ENCODE peak calls at places on chromosome 17, in eight cellular contexts. G is right cardiac atrium, T is gastrocnemius medialis, S is neural progenitor cell, R is PC-3, B is coronary artery, I is A549, C is stomach. Y is an unnamed sample.

GRCh38 chr17:13153036-13153435 is 135.2 kb upstream of the ELAC2 start:
- DNase-seq in I (no peak), G (no peak), R (no peak), T (no peak), B (no peak), S (no peak), C (no peak), Y (no peak)

GRCh38 chr17:60599220-60599619 is 773 bp upstream of the PPM1D start:
- DNase-seq in I (no peak), B (no peak), T (no peak), R (no peak), G (no peak), S (no peak), C (no peak), Y (no peak)

GRCh38 chr17:22506231-22506630 is 813.9 kb downstream of the KCNJ18 start:
- DNase-seq in I (no peak), T (no peak), S (no peak), G (no peak), B (no peak), R (no peak), C (no peak), Y (no peak)

GRCh38 chr17:29840884-29841283 is 89.1 kb downstream of the SSH2 start:
- DNase-seq in S (no peak), B (no peak), T (no peak), I (no peak), G (no peak), C (no peak), R (peak; percentile 20), Y (no peak)

GRCh38 chr17:62778990-62779681 is 29.0 kb downstream of the MARCHF10 start:
- DNase-seq in R (peak; percentile 98), B (no peak), S (no peak), T (no peak), C (peak; percentile 72), I (peak; percentile 92), G (no peak), Y (peak; percentile 86)

GRCh38 chr17:43753488-43754129 is 5.0 kb downstream of the SOST start:
- DNase-seq in S (no peak), T (no peak), B (no peak), I (no peak), R (peak; percentile 88), G (no peak), C (no peak), Y (no peak)

GRCh38 chr17:57104461-57105175 is 19.6 kb downstream of the AKAP1 start:
- DNase-seq in G (no peak), T (no peak), B (no peak), S (no peak), I (no peak), C (no peak), R (peak; percentile 75), Y (no peak)

GRCh38 chr17:13269196-13269595 is 251.4 kb upstream of the ELAC2 start:
- DNase-seq in G (no peak), C (no peak), I (no peak), R (no peak), B (no peak), S (no peak), T (no peak), Y (no peak)

GRCh38 chr17:65759532-65759931 is 198.1 kb upstream of the AXIN2 start:
- DNase-seq in G (no peak), S (no peak), B (no peak), C (no peak), T (no peak), R (no peak), I (no peak), Y (no peak)

GRCh38 chr17:29112780-29113295 is 67.4 kb downstream of the MYO18A start:
- DNase-seq in T (no peak), S (no peak), C (peak; percentile 28), B (no peak), G (peak; percentile 75), R (no peak), I (no peak), Y (no peak)

GRCh38 chr17:42026821-42027539 is 7.1 kb downstream of the NKIRAS2 start:
- DNase-seq in B (no peak), I (no peak), T (no peak), R (no peak), S (peak; percentile 53), G (no peak), C (no peak), Y (no peak)

GRCh38 chr17:61209099-61209439 is 190.6 kb upstream of the TBX2 start:
- DNase-seq in R (no peak), B (no peak), I (no peak), S (no peak), G (no peak), C (no peak), T (no peak), Y (no peak)

DNA sequence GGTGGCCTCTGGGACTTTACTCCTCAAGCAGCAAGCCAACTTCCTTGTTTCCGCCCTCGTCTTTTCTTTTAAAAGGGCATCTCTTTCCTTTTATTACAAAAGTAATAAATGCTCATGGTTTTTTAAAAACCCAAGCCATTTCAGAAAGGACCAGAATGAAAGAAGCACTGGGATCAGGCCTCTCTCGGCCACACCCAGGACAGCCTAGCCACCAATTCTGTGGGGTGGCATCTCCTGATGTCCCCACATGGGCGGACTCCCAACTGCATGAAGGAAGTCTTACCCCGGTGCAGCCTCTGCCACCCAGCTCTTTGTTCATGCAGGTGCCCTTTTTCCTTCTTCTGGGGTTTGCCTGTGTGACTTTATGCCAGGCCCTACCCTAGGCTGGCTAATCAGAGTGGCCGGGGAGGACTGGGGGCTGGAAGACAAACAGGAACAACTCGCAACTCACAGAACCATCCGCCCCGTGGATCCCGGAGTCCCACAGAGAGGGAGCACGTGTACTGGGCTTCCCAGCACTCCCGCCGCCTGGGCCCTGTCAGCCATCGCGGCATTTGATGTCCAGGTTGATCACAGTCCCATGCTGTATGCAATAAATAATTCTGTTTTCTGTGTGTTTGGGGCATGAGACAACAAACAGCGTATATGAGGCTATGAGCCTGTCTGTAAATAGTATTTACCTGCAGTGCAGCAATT is 2.6 kb upstream of the RASD1 start:
- DNase-seq in R (no peak), G (peak; percentile 5), I (no peak), C (no peak), T (no peak), S (no peak), B (no peak), Y (no peak)
- H3K4me3 ChIP-seq in R (no peak overlapping the region), G (no peak overlapping the region), I (no peak overlapping the region), C (no peak overlapping the region), T (no peak overlapping the region), S (no peak overlapping the region), B (no peak overlapping the region), Y (no peak overlapping the region)

GRCh38 chr17:49747632-49748031 is 16.3 kb downstream of the FAM117A start:
- DNase-seq in B (no peak), G (no peak), I (no peak), R (no peak), C (no peak), T (no peak), S (no peak), Y (no peak)
- H3K4me3 ChIP-seq in B (no peak overlapping the region), G (no peak overlapping the region), I (no peak overlapping the region), R (no peak overlapping the region), C (no peak overlapping the region), T (no peak overlapping the region), S (no peak overlapping the region), Y (no peak overlapping the region)

GRCh38 chr17:48578616-48579560 is 738 bp upstream of the HOXB4 start:
- DNase-seq in T (no peak), R (no peak), S (no peak), G (no peak), C (no peak), B (no peak), I (no peak), Y (no peak)
- H3K4me3 ChIP-seq in T (peak overlapping the region; percentile 69), R (no peak overlapping the region), S (no peak overlapping the region), G (peak overlapping the region; percentile 78), C (peak overlapping the region; percentile 57), B (peak overlapping the region; percentile 82), I (no peak overlapping the region), Y (peak overlapping the region; percentile 46)

DNA sequence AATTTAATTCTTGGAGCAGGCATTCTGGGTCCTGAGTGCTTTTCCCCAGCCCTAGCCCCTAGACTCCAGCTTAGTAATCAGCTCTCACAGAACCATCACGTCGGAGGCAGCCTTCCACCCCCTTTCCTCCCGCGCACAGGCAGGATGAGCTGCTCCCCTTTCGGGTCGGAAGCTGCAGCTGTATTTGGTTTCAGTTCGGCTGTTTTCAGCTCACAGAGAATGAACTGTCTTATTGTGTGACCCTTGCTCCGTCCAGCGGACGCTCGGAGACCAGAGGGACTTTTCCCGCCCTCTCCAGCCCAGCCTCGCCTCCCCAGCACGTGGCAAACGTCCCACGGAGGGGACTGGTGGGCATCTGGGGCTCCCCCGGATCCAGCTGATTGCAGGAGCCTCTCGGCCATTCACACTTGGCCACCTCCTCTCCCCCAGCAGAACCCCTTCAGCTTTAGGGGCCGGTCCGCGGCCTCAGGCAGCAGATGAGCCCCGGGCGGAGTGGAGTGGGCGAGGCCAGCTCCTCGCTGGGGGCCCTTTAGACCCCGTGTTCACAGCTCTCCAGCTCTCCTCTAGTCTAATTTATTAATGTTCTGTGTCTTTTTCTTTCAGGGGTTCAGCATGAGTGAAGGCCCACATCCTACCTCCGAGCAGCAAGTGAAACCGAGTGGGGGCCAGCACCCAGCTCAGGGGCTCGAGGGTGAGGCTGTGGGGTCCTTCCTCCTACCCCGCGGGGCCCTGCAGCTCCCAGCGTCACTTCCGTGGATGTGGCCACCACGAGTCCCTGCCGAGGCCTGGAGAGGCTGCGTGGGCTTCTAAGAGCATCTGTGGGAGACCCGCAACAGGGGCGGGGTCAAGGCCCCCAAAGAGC is 863 bp upstream of the UTS2R start:
- DNase-seq in R (peak; percentile 8), T (no peak), I (no peak), G (no peak), C (no peak), B (no peak), S (no peak), Y (no peak)
- H3K4me3 ChIP-seq in R (peak overlapping the region; percentile 68), T (peak overlapping the region; percentile 57), I (peak overlapping the region; percentile 13), G (peak overlapping the region; percentile 34), C (peak overlapping the region; percentile 22), B (peak overlapping the region; percentile 64), S (peak overlapping the region; percentile 48), Y (no peak overlapping the region)

GRCh38 chr17:82648761-82649474 is 674 bp upstream of the WDR45B start:
- DNase-seq in G (peak; percentile 72), C (peak; percentile 43), R (peak; percentile 18), I (peak; percentile 38), T (peak; percentile 24), S (peak; percentile 77), B (peak; percentile 83), Y (peak; percentile 70)
- H3K4me3 ChIP-seq in G (no peak overlapping the region), C (peak overlapping the region; percentile 40), R (peak overlapping the region; percentile 68), I (peak overlapping the region; percentile 43), T (peak overlapping the region; percentile 54), S (peak overlapping the region; percentile 40), B (peak overlapping the region; percentile 68), Y (peak overlapping the region; percentile 83)

Y was measured in left lung.